ENCODE peak calls at places on chromosomes 13 and 19, in four cellular contexts. B, A, E and M are unnamed samples.

GRCh38 chr13:37656247-37656940 is 57.8 kb upstream of the POSTN start:
- DNase-seq in A (peak; percentile 99), B (no peak), E (no peak), M (peak; percentile 96)

GRCh38 chr19:1009043-1009975 is 9.1 kb downstream of the GRIN3B start:
- DNase-seq in A (peak; percentile 83), E (no peak), B (no peak), M (no peak)

GRCh38 chr13:76516013-76516412 is 370.2 kb downstream of the KCTD12 start:
- DNase-seq in E (no peak), A (peak; percentile 92), B (no peak), M (no peak)

GRCh38 chr13:44474122-44474910 is 100.7 kb downstream of the SERP2 start:
- DNase-seq in E (no peak), B (no peak), A (peak; percentile 17), M (no peak)

GRCh38 chr13:64410654-64411053 is 2819.5 kb downstream of the PCDH9 start:
- DNase-seq in B (no peak), A (no peak), E (no peak), M (no peak)

GRCh38 chr19:52343548-52343947 is 7.5 kb downstream of the ZNF610 start:
- DNase-seq in B (peak; percentile 59), E (peak; percentile 85), A (peak; percentile 13), M (peak; percentile 63)

GRCh38 chr13:74114202-74114601 is 20.0 kb downstream of the KLF12 start:
- DNase-seq in A (peak; percentile 62), B (no peak), E (no peak), M (no peak)

GRCh38 chr19:46844067-46844489 is 6.6 kb downstream of the AP2S1 start:
- DNase-seq in A (no peak), B (no peak), E (no peak), M (peak; percentile 92)

GRCh38 chr13:100365678-100366077 is 222.9 kb downstream of the GGACT start:
- DNase-seq in B (no peak), E (no peak), A (peak; percentile 8), M (no peak)

GRCh38 chr19:31317098-31317497 is 32.1 kb downstream of the TSHZ3 start:
- DNase-seq in E (no peak), A (no peak), B (no peak), M (no peak)

GRCh38 chr13:98975822-98976261 is 2.0 kb downstream of the DOCK9 start:
- DNase-seq in B (no peak), E (no peak), A (no peak), M (peak; percentile 83)

GRCh38 chr19:5395541-5395940 is 54.9 kb upstream of the PTPRS start:
- DNase-seq in A (no peak), B (no peak), E (no peak), M (no peak)

GRCh38 chr19:55674459-55674840 is 576 bp upstream of the EPN1 start:
- DNase-seq in B (no peak), A (no peak), E (no peak), M (peak; percentile 5)

GRCh38 chr19:58558066-58558622 is at the start of gene UBE2M:
- DNase-seq in E (peak; percentile 66), B (no peak), A (no peak), M (no peak)

GRCh38 chr13:112744306-112745021 is 54.6 kb downstream of the ATP11A start:
- DNase-seq in B (no peak), E (no peak), A (peak; percentile 63), M (peak; percentile 50)

GRCh38 chr19:1279782-1280341 is 4.5 kb downstream of the FAM174C start:
- DNase-seq in E (peak; percentile 89), B (peak; percentile 84), A (peak; percentile 80), M (peak; percentile 76)

GRCh38 chr13:28429685-28430290 is 65.1 kb downstream of the FLT1 start:
- DNase-seq in A (peak; percentile 60), B (no peak), E (peak; percentile 87), M (no peak)

GRCh38 chr19:32748497-32748896 is 28.9 kb downstream of the TDRD12 start:
- DNase-seq in B (no peak), E (no peak), A (no peak), M (no peak)

GRCh38 chr13:114100446-114101320 is 31.7 kb downstream of the RASA3 start:
- DNase-seq in E (no peak), A (no peak), B (no peak), M (no peak)

GRCh38 chr19:1110809-1111640 is 7.2 kb downstream of the GPX4 start:
- DNase-seq in E (no peak), A (no peak), B (no peak), M (peak; percentile 50)

GRCh38 chr19:27754700-27755099 is 1458.3 kb downstream of the UQCRFS1 start:
- DNase-seq in A (no peak), B (no peak), E (no peak), M (no peak)

GRCh38 chr13:26619321-26619720 is 61.8 kb downstream of the WASF3 start:
- DNase-seq in B (no peak), A (peak; percentile 91), E (no peak), M (no peak)

GRCh38 chr13:112144616-112145220 is 77.8 kb downstream of the SOX1 start:
- DNase-seq in B (no peak), A (no peak), E (no peak), M (no peak)

GRCh38 chr13:62139597-62139996 is 723.9 kb upstream of the PCDH20 start:
- DNase-seq in B (no peak), E (no peak), A (no peak), M (no peak)

GRCh38 chr19:40744554-40745401 is 5.5 kb downstream of the ACTMAP start:
- DNase-seq in B (no peak), A (no peak), E (peak; percentile 78), M (peak; percentile 71)

GRCh38 chr19:11377237-11377636 is 2.8 kb downstream of the SWSAP1 start:
- DNase-seq in B (no peak), A (peak; percentile 94), E (no peak), M (peak; percentile 33)

GRCh38 chr13:40668335-40668734 is 1.9 kb upstream of the FOXO1 start:
- DNase-seq in B (no peak), A (no peak), E (peak; percentile 64), M (no peak)

GRCh38 chr19:54162241-54162805 is 2.8 kb upstream of the LENG1 start:
- DNase-seq in E (peak; percentile 91), B (no peak), A (peak; percentile 44), M (peak; percentile 86)

GRCh38 chr19:55652311-55653078 is 2.3 kb upstream of the U2AF2 start:
- DNase-seq in E (peak; percentile 83), B (no peak), A (no peak), M (no peak)

GRCh38 chr13:20495087-20496023 is 30.3 kb downstream of the CRYL1 start:
- DNase-seq in A (peak; percentile 72), B (peak; percentile 51), E (peak; percentile 46), M (peak; percentile 87)

GRCh38 chr13:45658586-45659235 is 43.2 kb upstream of the ERICH6B start:
- DNase-seq in B (no peak), E (no peak), A (peak; percentile 62), M (peak; percentile 49)

GRCh38 chr19:54179921-54180452 is 7.0 kb upstream of the TMC4 start:
- DNase-seq in E (peak; percentile 98), B (peak; percentile 84), A (peak; percentile 60), M (peak; percentile 33)

GRCh38 chr13:109152941-109153340 is 523.5 kb downstream of the MYO16 start:
- DNase-seq in B (no peak), E (no peak), A (no peak), M (peak; percentile 13)

GRCh38 chr13:110520431-110521295 is 40.9 kb downstream of the RAB20 start:
- DNase-seq in A (peak; percentile 53), E (no peak), B (no peak), M (peak; percentile 45)

GRCh38 chr19:47414469-47414868 is 4.9 kb downstream of the MEIS3 start:
- DNase-seq in E (no peak), B (no peak), A (no peak), M (peak; percentile 69)

GRCh38 chr13:107329991-107330390 is 762.1 kb upstream of the ARGLU1 start:
- DNase-seq in B (no peak), E (no peak), A (peak; percentile 34), M (no peak)

GRCh38 chr19:46471778-46472543 is 598 bp upstream of the PNMA8A start:
- DNase-seq in E (no peak), A (no peak), B (no peak), M (no peak)

DNA sequence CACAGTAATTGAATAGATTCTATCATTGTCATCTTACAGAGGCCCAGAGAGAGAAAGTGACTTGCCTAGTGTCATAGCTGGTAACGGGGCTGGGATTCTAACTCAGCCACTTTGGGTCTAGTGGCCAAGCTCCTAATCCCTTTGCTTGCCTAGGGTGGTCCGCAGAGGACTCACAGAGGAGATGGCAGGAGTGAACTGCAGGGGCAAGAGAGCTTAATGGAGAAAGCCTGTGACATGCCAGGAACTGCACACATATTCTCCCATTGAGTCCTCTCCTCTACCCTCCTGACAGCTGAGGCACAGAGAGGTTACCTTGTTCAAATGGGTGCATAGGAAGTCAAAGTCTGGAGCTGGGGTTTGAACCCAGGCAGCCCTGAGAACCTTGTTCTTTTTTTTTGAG is 2.7 kb downstream of the LSR start:
- DNase-seq in A (no peak), B (no peak), E (no peak), M (no peak)
- H3K4me1 ChIP-seq in A (no peaks in the 10 kb centered on the region), B (peaks cover 9% of the 10 kb centered on the region), E (no peaks in the 10 kb centered on the region), M (peaks cover 10% of the 10 kb centered on the region)

DNA sequence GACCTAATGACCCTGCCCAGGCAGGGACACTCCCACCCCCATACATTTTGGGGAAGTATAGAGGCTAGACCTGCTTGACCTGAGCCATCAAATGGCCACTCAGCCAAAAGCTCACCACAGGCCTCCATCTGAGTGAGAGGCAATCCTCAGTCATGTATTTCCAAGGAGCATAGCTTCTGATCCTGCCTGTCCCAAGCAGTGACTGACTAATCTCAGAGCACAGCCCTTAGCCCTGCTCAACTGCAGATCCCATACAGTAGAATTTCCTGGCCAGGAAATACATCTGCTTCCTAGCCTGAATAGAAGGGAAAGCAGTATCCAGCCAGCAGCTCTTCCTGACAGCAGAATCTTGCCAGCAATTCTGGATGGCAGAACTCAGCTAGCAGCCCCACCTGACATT is 880.6 kb upstream of the GPC6 start:
- DNase-seq in E (no peak), B (peak; percentile 0), A (no peak), M (no peak)
- H4K8ac ChIP-seq in E (no peak overlapping the region), B (no peak overlapping the region), A (no peak overlapping the region), M (no peak overlapping the region)

GRCh38 chr19:37220383-37220782 is 2.4 kb downstream of the ZNF383 start:
- DNase-seq in A (no peak), E (no peak), B (no peak), M (no peak)
- H2BK120ac ChIP-seq in A (no peak overlapping the region), E (no peak overlapping the region), B (no peak overlapping the region), M (no peak overlapping the region)

GRCh38 chr13:72852207-72852606 is 70.3 kb downstream of the PIBF1 start:
- DNase-seq in B (no peak), E (no peak), A (no peak), M (no peak)
- H3K4me1 ChIP-seq in B (no peaks in the 10 kb centered on the region), E (no peaks in the 10 kb centered on the region), A (no peaks in the 10 kb centered on the region), M (no peaks in the 10 kb centered on the region)

DNA sequence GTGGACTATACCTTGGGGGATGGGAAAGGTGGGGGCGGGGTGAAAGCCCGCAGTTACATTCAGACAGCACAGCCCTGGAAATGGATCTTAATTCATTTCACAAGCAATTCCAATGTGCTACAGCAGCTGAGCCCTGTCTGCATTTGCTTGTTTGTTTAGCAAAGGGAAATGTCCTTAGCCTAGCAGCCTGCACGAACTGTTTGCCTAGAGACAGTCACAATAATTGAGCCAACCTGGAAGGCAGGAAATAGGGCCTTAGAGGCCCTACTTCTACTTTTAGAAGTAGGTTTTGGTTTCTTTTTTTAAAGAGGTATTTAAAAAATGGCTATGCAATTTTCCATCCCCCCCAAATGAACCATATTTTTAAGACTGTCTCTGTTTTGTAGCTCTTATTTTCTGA is 177.2 kb upstream of the KL start:
- DNase-seq in B (no peak), A (peak; percentile 59), E (no peak), M (no peak)
- H4K8ac ChIP-seq in B (no peak overlapping the region), A (peak overlapping the region; percentile 84), E (no peak overlapping the region), M (no peak overlapping the region)

GRCh38 chr13:70189981-70190380 is 81.7 kb upstream of the KLHL1 start:
- DNase-seq in E (no peak), A (no peak), B (no peak), M (no peak)
- H2BK120ac ChIP-seq in E (no peak overlapping the region), A (no peak overlapping the region), B (no peak overlapping the region), M (no peak overlapping the region)